ENCODE peak calls at places on chromosomes 12 and 14, in five cellular contexts. U is body of pancreas, J is stomach, V is IMR-90, P is foreskin fibroblast. L is an unnamed sample.

GRCh38 chr12:71999795-72000194 is 61.1 kb downstream of the TPH2 start:
- DNase-seq in U (no peak), J (no peak), V (no peak), P (no peak), L (no peak)

GRCh38 chr14:96649327-96649601 is 147.1 kb downstream of the PAPOLA start:
- DNase-seq in P (no peak), V (no peak), J (peak; percentile 4), U (no peak), L (no peak)

GRCh38 chr14:92651106-92651792 is 97.2 kb downstream of the LGMN start:
- DNase-seq in P (no peak), U (no peak), J (peak; percentile 55), V (no peak), L (no peak)

GRCh38 chr14:77303417-77304156 is 17.1 kb downstream of the POMT2 start:
- DNase-seq in U (no peak), P (peak; percentile 92), J (no peak), V (peak; percentile 97), L (peak; percentile 91)

GRCh38 chr14:78232666-78233065 is 62.5 kb downstream of the NRXN3 start:
- DNase-seq in U (no peak), P (no peak), V (no peak), J (no peak), L (no peak)

GRCh38 chr12:57611116-57611809 is at the start of gene ARHGEF25:
- DNase-seq in V (peak; percentile 53), P (peak; percentile 46), J (peak; percentile 53), U (peak; percentile 71), L (no peak)

GRCh38 chr14:100747021-100747586 is 20.4 kb downstream of the DLK1 start:
- DNase-seq in J (no peak), P (peak; percentile 88), V (peak; percentile 92), U (no peak), L (peak; percentile 86)

GRCh38 chr12:130344529-130344928 is 6.8 kb downstream of the PIWIL1 start:
- DNase-seq in J (no peak), U (no peak), P (no peak), V (no peak), L (no peak)

GRCh38 chr12:76946451-76946850 is 67.6 kb upstream of the CSRP2 start:
- DNase-seq in J (no peak), U (no peak), V (no peak), P (no peak), L (no peak)

GRCh38 chr14:105315941-105316562 is 1.5 kb downstream of the PACS2 start:
- DNase-seq in V (no peak), J (no peak), U (no peak), P (no peak), L (no peak)

DNA sequence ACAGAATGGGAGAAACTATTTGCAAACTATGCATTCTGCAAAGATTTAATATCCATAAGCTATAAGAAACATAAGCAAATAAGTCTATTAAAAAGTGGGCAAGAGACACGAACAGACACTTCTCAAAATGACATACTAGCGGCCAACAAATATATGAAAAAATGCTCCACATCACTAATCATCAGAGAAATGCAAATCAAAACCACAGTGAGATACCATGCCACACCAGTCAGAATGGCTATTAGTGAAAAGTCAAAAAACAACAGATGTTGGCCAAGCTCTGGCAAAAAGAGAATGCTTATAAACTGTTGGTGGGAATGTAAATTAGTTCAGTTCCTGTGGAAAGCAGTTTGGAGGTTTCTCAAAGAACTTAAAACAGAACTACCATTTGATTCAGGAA is 121.3 kb downstream of the KCNMB4 start:
- DNase-seq in V (no peak), P (peak; percentile 2), J (no peak), U (no peak), L (no peak)
- H3K4me3 ChIP-seq in V (no peak overlapping the region), P (no peak overlapping the region), J (no peak overlapping the region), U (no peak overlapping the region), L (no peak overlapping the region)

DNA sequence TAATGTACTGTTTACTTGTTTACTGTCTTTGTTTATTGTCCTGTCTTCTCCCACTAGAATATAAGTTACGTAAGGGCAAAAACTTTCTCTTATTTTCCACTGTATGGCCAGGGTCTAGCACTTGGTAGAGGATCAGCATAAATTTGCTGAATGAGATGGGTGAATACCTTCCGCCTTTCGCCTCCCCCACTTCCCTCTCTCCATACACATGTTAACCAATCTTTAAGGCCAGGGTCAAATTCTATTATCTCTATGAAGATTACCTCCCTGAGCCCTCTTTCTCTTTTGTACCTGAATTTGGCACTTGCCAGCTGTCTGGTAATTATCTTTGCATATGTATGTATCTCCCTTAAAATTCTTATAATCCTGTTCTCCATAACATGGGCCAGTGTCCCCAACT is 4.9 kb downstream of the DUSP16 start:
- DNase-seq in U (no peak), P (no peak), J (no peak), V (no peak), L (no peak)
- H3K4me3 ChIP-seq in U (no peak overlapping the region), P (no peak overlapping the region), J (no peak overlapping the region), V (no peak overlapping the region), L (no peak overlapping the region)

DNA sequence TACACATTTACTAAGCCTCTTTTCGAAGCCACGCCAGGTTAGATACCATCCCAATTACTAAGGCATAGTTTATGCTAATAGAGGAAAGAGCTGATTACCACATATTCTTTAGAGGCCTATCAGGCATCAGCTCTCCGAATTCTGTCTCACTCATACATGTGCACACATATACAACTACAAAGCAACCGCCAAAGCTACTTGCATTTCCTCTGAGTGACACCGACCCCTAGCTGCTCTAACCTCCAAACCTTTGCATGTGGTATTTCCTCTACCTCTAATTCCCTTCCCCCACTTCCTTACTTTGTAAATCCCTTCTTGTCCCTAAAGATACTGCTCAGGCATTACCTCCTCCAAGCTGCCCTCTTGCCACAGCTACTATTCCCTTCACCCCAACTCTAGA is 107.2 kb downstream of the DUSP6 start:
- DNase-seq in V (peak; percentile 80), P (no peak), J (no peak), U (no peak), L (no peak)
- H3K4me3 ChIP-seq in V (no peak overlapping the region), P (no peak overlapping the region), J (no peak overlapping the region), U (no peak overlapping the region), L (no peak overlapping the region)

DNA sequence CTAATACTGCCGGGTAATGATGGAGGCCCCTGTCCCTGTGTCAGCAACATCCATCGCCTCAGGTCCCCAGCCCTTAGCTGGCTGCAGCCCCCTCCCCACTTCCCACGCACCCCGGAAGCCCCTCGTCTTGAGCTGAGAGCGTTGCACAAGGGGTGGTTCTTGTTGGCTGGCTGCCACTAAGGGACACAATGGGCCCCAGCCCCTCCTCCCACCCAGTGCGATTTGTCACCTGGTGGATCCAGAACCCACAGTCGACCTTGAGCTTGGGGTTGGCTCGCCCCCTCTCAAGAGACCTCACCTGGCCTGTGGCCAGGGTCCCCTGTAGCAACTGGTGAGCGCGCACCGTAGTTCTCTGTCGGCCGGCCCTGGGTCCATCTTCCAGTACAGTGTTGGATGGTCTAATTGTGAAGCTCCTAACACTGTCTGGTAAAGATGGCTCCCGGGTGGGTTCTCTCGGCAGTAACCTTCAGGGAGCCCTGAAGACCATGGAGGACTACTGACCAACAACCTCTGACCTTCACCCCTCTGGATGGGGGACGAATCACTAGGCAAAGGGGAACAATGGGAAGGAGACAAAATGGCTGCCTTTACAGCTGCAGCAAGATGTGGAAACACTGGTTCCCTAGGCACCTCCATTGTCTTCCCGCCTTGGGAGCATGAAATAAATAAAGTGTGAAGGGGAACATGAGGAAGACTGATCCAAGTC is 6.6 kb downstream of the PHB2 start:
- DNase-seq in J (no peak), P (no peak), V (no peak), U (peak; percentile 73), L (no peak)
- H3K4me3 ChIP-seq in J (peak overlapping the region; percentile 47), P (no peak overlapping the region), V (no peak overlapping the region), U (peak overlapping the region; percentile 50), L (no peak overlapping the region)

GRCh38 chr12:2976581-2976996 is 17.4 kb downstream of the TEAD4 start:
- DNase-seq in U (no peak), J (no peak), P (no peak), V (no peak), L (no peak)

GRCh38 chr12:2973566-2973965 is 14.4 kb downstream of the TEAD4 start:
- DNase-seq in P (no peak), V (no peak), J (no peak), U (no peak), L (no peak)

GRCh38 chr12:2977776-2978175 is 18.6 kb downstream of the TEAD4 start:
- DNase-seq in U (no peak), J (no peak), P (no peak), V (no peak), L (no peak)

GRCh38 chr12:2970744-2971143 is 11.5 kb downstream of the TEAD4 start:
- DNase-seq in P (no peak), V (no peak), J (no peak), U (no peak), L (no peak)

GRCh38 chr12:2974560-2974971 is 15.4 kb downstream of the TEAD4 start:
- DNase-seq in U (no peak), V (peak; percentile 37), J (no peak), P (no peak), L (no peak)
- H3K4me3 ChIP-seq in U (no peak overlapping the region), V (no peak overlapping the region), J (no peak overlapping the region), P (no peak overlapping the region), L (no peak overlapping the region)

GRCh38 chr12:6072302-6072752 is 52.1 kb downstream of the VWF start:
- DNase-seq in V (peak; percentile 79), J (no peak), P (peak; percentile 41), U (no peak), L (peak; percentile 69)

GRCh38 chr12:6074979-6075585 is 49.4 kb downstream of the VWF start:
- DNase-seq in P (no peak), J (peak; percentile 33), U (no peak), V (no peak), L (no peak)

GRCh38 chr12:6073426-6073825 is 51.0 kb downstream of the VWF start:
- DNase-seq in U (no peak), V (no peak), J (no peak), P (no peak), L (no peak)

GRCh38 chr12:6076340-6076739 is 48.1 kb downstream of the VWF start:
- DNase-seq in V (no peak), P (no peak), U (no peak), J (no peak), L (no peak)

DNA sequence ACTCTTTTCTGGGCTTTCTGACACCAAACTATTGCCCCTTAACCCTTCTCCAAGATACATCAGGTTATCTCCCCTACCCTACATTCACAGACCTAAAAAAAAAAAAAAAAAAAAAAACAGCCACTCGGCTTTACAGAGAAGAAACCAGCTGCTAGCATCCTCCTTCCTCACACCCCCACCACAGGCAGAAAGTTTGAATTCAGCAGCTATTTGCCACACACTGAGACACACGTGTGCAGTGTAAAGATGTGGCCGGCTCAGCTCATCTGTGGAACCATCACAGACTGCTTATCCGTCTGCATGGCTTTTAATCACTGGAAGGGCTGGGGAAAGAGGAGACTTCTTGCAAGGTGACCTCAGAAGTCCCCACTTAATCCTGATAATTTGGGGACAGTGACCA is 50.1 kb downstream of the VWF start:
- DNase-seq in J (no peak), P (no peak), V (no peak), U (no peak), L (no peak)
- H3K4me3 ChIP-seq in J (no peak overlapping the region), P (no peak overlapping the region), V (no peak overlapping the region), U (no peak overlapping the region), L (no peak overlapping the region)

GRCh38 chr12:4271433-4272013 is 2.0 kb upstream of the CCND2 start:
- DNase-seq in V (no peak), U (no peak), P (no peak), J (no peak), L (no peak)

GRCh38 chr12:4269279-4269991 is 4.1 kb upstream of the CCND2 start:
- DNase-seq in J (peak; percentile 68), U (peak; percentile 65), P (no peak), V (peak; percentile 29), L (no peak)

GRCh38 chr12:4270670-4271432 is 2.7 kb upstream of the CCND2 start:
- DNase-seq in U (peak; percentile 40), J (no peak), P (no peak), V (no peak), L (no peak)

GRCh38 chr12:4268549-4269181 is 4.9 kb upstream of the CCND2 start:
- DNase-seq in J (no peak), V (no peak), U (no peak), P (no peak), L (no peak)

GRCh38 chr12:4270016-4270669 is 3.4 kb upstream of the CCND2 start:
- DNase-seq in P (no peak), V (no peak), U (no peak), J (no peak), L (no peak)
- H3K4me3 ChIP-seq in P (no peak overlapping the region), V (no peak overlapping the region), U (peak overlapping the region; percentile 8), J (peak overlapping the region; percentile 61), L (no peak overlapping the region)

L was measured in AG04449.